ENCODE peak calls at places on chromosomes 16 and 17, in six cellular contexts. One of them, this sample, is unnamed.

GRCh38 chr17:34562387-34562786 is 17.0 kb upstream of the TMEM132E start:
- DNase-seq in NCI-H748 treated with DMSO at 0.1 percent for 48 hours: no peak
- DNase-seq in MCF 10A: no peak
- DNase-seq in dermis microvascular lymphatic vessel endothelial cell: no peak
- DNase-seq in T follicular helper cell: no peak
- DNase-seq in mammary epithelial cell: no peak
- DNase-seq in this sample: no peak

GRCh38 chr16:22664561-22664997 is 149.4 kb upstream of the HS3ST2 start:
- DNase-seq in NCI-H748 treated with DMSO at 0.1 percent for 48 hours: no peak
- DNase-seq in MCF 10A: no peak
- DNase-seq in dermis microvascular lymphatic vessel endothelial cell: no peak
- DNase-seq in T follicular helper cell: no peak
- DNase-seq in mammary epithelial cell: no peak
- DNase-seq in this sample: no peak

GRCh38 chr16:77569406-77569805 is 134.6 kb upstream of the ADAMTS18 start:
- DNase-seq in NCI-H748 treated with DMSO at 0.1 percent for 48 hours: no peak
- DNase-seq in MCF 10A: no peak
- DNase-seq in dermis microvascular lymphatic vessel endothelial cell: no peak
- DNase-seq in T follicular helper cell: no peak
- DNase-seq in mammary epithelial cell: no peak
- DNase-seq in this sample: no peak

GRCh38 chr17:38861399-38861843 is 7.9 kb upstream of the RPL23 start:
- DNase-seq in NCI-H748 treated with DMSO at 0.1 percent for 48 hours: peak
- DNase-seq in MCF 10A: no peak
- DNase-seq in dermis microvascular lymphatic vessel endothelial cell: no peak
- DNase-seq in T follicular helper cell: no peak
- DNase-seq in mammary epithelial cell: peak
- DNase-seq in this sample: no peak

GRCh38 chr16:80174416-80174815 is 366.4 kb upstream of the DYNLRB2 start:
- DNase-seq in NCI-H748 treated with DMSO at 0.1 percent for 48 hours: no peak
- DNase-seq in MCF 10A: peak
- DNase-seq in dermis microvascular lymphatic vessel endothelial cell: no peak
- DNase-seq in T follicular helper cell: no peak
- DNase-seq in mammary epithelial cell: peak
- DNase-seq in this sample: no peak

GRCh38 chr17:46763416-46763815 is 55.1 kb downstream of the WNT3 start:
- DNase-seq in NCI-H748 treated with DMSO at 0.1 percent for 48 hours: no peak
- DNase-seq in MCF 10A: no peak
- DNase-seq in dermis microvascular lymphatic vessel endothelial cell: no peak
- DNase-seq in T follicular helper cell: no peak
- DNase-seq in mammary epithelial cell: no peak
- DNase-seq in this sample: no peak

GRCh38 chr16:143456-143855 is 5.0 kb upstream of the NPRL3 start:
- DNase-seq in NCI-H748 treated with DMSO at 0.1 percent for 48 hours: no peak
- DNase-seq in MCF 10A: no peak
- DNase-seq in dermis microvascular lymphatic vessel endothelial cell: no peak
- DNase-seq in T follicular helper cell: no peak
- DNase-seq in mammary epithelial cell: peak
- DNase-seq in this sample: no peak

GRCh38 chr17:10380631-10381408 is 8.0 kb upstream of the MYH13 start:
- DNase-seq in NCI-H748 treated with DMSO at 0.1 percent for 48 hours: no peak
- DNase-seq in MCF 10A: no peak
- DNase-seq in dermis microvascular lymphatic vessel endothelial cell: no peak
- DNase-seq in T follicular helper cell: no peak
- DNase-seq in mammary epithelial cell: no peak
- DNase-seq in this sample: no peak

GRCh38 chr17:50841949-50842354 is 6.6 kb downstream of the WFIKKN2 start:
- DNase-seq in NCI-H748 treated with DMSO at 0.1 percent for 48 hours: peak
- DNase-seq in MCF 10A: peak
- DNase-seq in dermis microvascular lymphatic vessel endothelial cell: peak
- DNase-seq in T follicular helper cell: peak
- DNase-seq in mammary epithelial cell: peak
- DNase-seq in this sample: peak

GRCh38 chr17:50290074-50290702 is 15.9 kb downstream of the TMEM92 start:
- DNase-seq in NCI-H748 treated with DMSO at 0.1 percent for 48 hours: no peak
- DNase-seq in MCF 10A: peak
- DNase-seq in dermis microvascular lymphatic vessel endothelial cell: no peak
- DNase-seq in T follicular helper cell: no peak
- DNase-seq in mammary epithelial cell: peak
- DNase-seq in this sample: peak

GRCh38 chr17:83186751-83187421 is 107.5 kb downstream of the METRNL start:
- DNase-seq in NCI-H748 treated with DMSO at 0.1 percent for 48 hours: no peak
- DNase-seq in MCF 10A: no peak
- DNase-seq in dermis microvascular lymphatic vessel endothelial cell: no peak
- DNase-seq in T follicular helper cell: no peak
- DNase-seq in mammary epithelial cell: no peak
- DNase-seq in this sample: no peak

GRCh38 chr17:44221072-44221861 is 1.8 kb upstream of the UBTF start:
- DNase-seq in NCI-H748 treated with DMSO at 0.1 percent for 48 hours: peak
- DNase-seq in MCF 10A: peak
- DNase-seq in dermis microvascular lymphatic vessel endothelial cell: no peak
- DNase-seq in T follicular helper cell: peak
- DNase-seq in mammary epithelial cell: peak
- DNase-seq in this sample: peak

GRCh38 chr17:48570325-48571023 is 7.7 kb downstream of the HOXB4 start:
- DNase-seq in NCI-H748 treated with DMSO at 0.1 percent for 48 hours: no peak
- DNase-seq in MCF 10A: no peak
- DNase-seq in dermis microvascular lymphatic vessel endothelial cell: no peak
- DNase-seq in T follicular helper cell: no peak
- DNase-seq in mammary epithelial cell: peak
- DNase-seq in this sample: no peak

GRCh38 chr16:82954224-82954929 is 327.6 kb downstream of the CDH13 start:
- DNase-seq in NCI-H748 treated with DMSO at 0.1 percent for 48 hours: no peak
- DNase-seq in MCF 10A: peak
- DNase-seq in dermis microvascular lymphatic vessel endothelial cell: peak
- DNase-seq in T follicular helper cell: no peak
- DNase-seq in mammary epithelial cell: no peak
- DNase-seq in this sample: no peak

GRCh38 chr17:57468932-57469775 is 212.8 kb downstream of the MSI2 start:
- DNase-seq in NCI-H748 treated with DMSO at 0.1 percent for 48 hours: peak
- DNase-seq in MCF 10A: no peak
- DNase-seq in dermis microvascular lymphatic vessel endothelial cell: no peak
- DNase-seq in T follicular helper cell: no peak
- DNase-seq in mammary epithelial cell: no peak
- DNase-seq in this sample: no peak

GRCh38 chr16:4309833-4310266 is 6.0 kb upstream of the GLIS2 start:
- DNase-seq in NCI-H748 treated with DMSO at 0.1 percent for 48 hours: no peak
- DNase-seq in MCF 10A: no peak
- DNase-seq in dermis microvascular lymphatic vessel endothelial cell: no peak
- DNase-seq in T follicular helper cell: peak
- DNase-seq in mammary epithelial cell: no peak
- DNase-seq in this sample: no peak

This sample was measured in prostate gland.